ENCODE peak calls at places on chromosomes 6 and 20, in six cellular contexts. K is GM20000; U is uterus; M is CD8-positive, alpha-beta T cell; Y is upper lobe of left lung; V is Peyer's patch. F is an unnamed sample.

GRCh38 chr20:50335105-50335504 is 144.5 kb downstream of the CEBPB start:
- DNase-seq in K (peak), U (no peak), M (no peak), Y (peak), V (no peak), F (no peak)

GRCh38 chr6:126721581-126722145 is 381.7 kb downstream of the CENPW start:
- DNase-seq in K (no peak), U (no peak), M (no peak), Y (no peak), V (no peak), F (no peak)

GRCh38 chr20:13661070-13661687 is 22.4 kb upstream of the TASP1 start:
- DNase-seq in K (no peak), U (peak), M (no peak), Y (no peak), V (no peak), F (no peak)

GRCh38 chr6:137840252-137840651 is 26.8 kb upstream of the TNFAIP3 start:
- DNase-seq in K (no peak), U (no peak), M (no peak), Y (no peak), V (no peak), F (no peak)

GRCh38 chr20:9392892-9393857 is 121.2 kb upstream of the LAMP5 start:
- DNase-seq in K (peak), U (peak), M (no peak), Y (peak), V (no peak), F (no peak)

GRCh38 chr6:10453596-10453995 is 38.7 kb upstream of the TFAP2A start:
- DNase-seq in K (no peak), U (no peak), M (no peak), Y (no peak), V (no peak), F (no peak)

GRCh38 chr6:79157961-79158644 is 76.4 kb downstream of the HMGN3 start:
- DNase-seq in K (no peak), U (no peak), M (no peak), Y (no peak), V (no peak), F (no peak)

GRCh38 chr6:149884215-149884614 is 13.7 kb downstream of the RAET1E start:
- DNase-seq in K (no peak), U (no peak), M (no peak), Y (peak), V (no peak), F (no peak)

GRCh38 chr20:47326718-47327137 is 29.8 kb downstream of the ZMYND8 start:
- DNase-seq in K (no peak), U (no peak), M (no peak), Y (no peak), V (no peak), F (no peak)

GRCh38 chr20:10282930-10283556 is 64.4 kb downstream of the SNAP25 start:
- DNase-seq in K (no peak), U (no peak), M (no peak), Y (no peak), V (no peak), F (no peak)

GRCh38 chr6:157966990-157967389 is 14.7 kb upstream of the SYNJ2 start:
- DNase-seq in K (no peak), U (no peak), M (no peak), Y (no peak), V (no peak), F (no peak)

GRCh38 chr6:163164175-163164900 is 250.2 kb upstream of the QKI start:
- DNase-seq in K (no peak), U (no peak), M (no peak), Y (no peak), V (no peak), F (no peak)

GRCh38 chr6:2952557-2953095 is 18.7 kb downstream of the SERPINB6 start:
- DNase-seq in K (peak), U (peak), M (peak), Y (peak), V (peak), F (peak)

GRCh38 chr6:56101141-56101553 is 146.2 kb downstream of the COL21A1 start:
- DNase-seq in K (no peak), U (no peak), M (no peak), Y (peak), V (no peak), F (no peak)

GRCh38 chr20:59598625-59599310 is 5.6 kb upstream of the PHACTR3 start:
- DNase-seq in K (peak), U (no peak), M (no peak), Y (peak), V (no peak), F (no peak)

GRCh38 chr6:81237226-81237625 is 515.3 kb downstream of the TENT5A start:
- DNase-seq in K (no peak), U (no peak), M (no peak), Y (no peak), V (no peak), F (no peak)

GRCh38 chr6:24856246-24856599 is 57.5 kb upstream of the ARMH2 start:
- DNase-seq in K (no peak), U (no peak), M (no peak), Y (no peak), V (no peak), F (no peak)

GRCh38 chr6:26155066-26155925 is 68.1 kb downstream of the HFE start:
- DNase-seq in K (no peak), U (peak), M (no peak), Y (peak), V (peak), F (no peak)

GRCh38 chr20:38217791-38218565 is 42.6 kb downstream of the KIAA1755 start:
- DNase-seq in K (no peak), U (peak), M (no peak), Y (no peak), V (no peak), F (no peak)

GRCh38 chr6:78947529-78947928 is 80.2 kb downstream of the IRAK1BP1 start:
- DNase-seq in K (no peak), U (no peak), M (no peak), Y (no peak), V (no peak), F (no peak)

DNA sequence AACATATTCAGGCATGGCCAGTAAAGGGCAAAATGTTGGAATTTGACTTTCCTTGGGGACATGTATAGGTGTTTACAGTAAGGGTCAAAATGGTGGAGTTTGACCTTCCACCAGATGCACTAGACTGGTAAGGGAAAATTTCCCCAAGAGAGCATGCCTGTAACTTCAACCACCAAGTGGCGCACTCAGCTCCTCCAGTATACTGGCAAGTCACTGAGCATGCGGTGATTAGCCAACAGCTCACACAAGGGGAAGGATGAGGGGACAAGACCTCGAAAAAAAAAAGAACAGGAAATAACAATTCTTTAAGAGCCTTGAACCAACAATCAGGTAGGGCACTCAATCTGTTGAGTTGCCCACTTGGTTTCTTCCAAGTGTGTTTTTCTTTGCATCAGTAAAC is 140.9 kb downstream of the EYS start:
- DNase-seq in K (no peak), U (no peak), M (no peak), Y (no peak), V (no peak), F (no peak)
- TF ChIP-seq CTCF in K (no peak), U (no peak), M (no peak), Y (no peak), V (no peak), F (no peak)

GRCh38 chr20:48728042-48728837 is 99.6 kb downstream of the PREX1 start:
- DNase-seq in K (no peak), U (no peak), M (no peak), Y (no peak), V (no peak), F (no peak)
- TF ChIP-seq CTCF in K (no peak), U (no peak), M (no peak), Y (no peak), V (no peak), F (no peak)

DNA sequence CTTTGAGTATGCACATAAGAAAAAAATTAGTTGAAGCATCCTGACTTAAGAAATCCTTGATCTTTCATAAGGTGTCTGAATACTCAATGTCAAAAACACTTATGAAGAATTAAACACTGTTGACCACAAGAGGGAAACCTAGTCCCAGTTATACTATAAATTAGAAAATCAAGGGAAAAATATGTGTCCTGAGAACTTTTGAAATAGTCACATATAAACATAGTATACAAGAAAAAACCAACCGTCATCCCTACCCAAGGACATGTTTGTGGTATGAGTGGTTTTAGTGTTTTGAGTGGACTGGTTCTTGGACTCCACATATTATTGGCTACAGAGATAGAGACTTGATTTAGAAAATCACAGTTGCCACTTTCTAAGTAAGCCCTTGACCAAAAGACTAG is 7.6 kb upstream of the HLA-DRA start:
- DNase-seq in K (peak), U (no peak), M (no peak), Y (no peak), V (no peak), F (no peak)
- TF ChIP-seq CTCF in K (peak), U (no peak), M (peak), Y (peak), V (peak), F (peak)

GRCh38 chr20:40706977-40707582 is 18.0 kb upstream of the MAFB start:
- DNase-seq in K (no peak), U (no peak), M (no peak), Y (peak), V (no peak), F (no peak)
- TF ChIP-seq CTCF in K (no peak), U (no peak), M (no peak), Y (peak), V (no peak), F (no peak)

GRCh38 chr6:166454692-166455515 is 72.2 kb upstream of the MPC1 start:
- DNase-seq in K (no peak), U (no peak), M (no peak), Y (no peak), V (no peak), F (no peak)

GRCh38 chr6:166449641-166450040 is 66.9 kb upstream of the MPC1 start:
- DNase-seq in K (no peak), U (no peak), M (no peak), Y (peak), V (no peak), F (no peak)

GRCh38 chr6:166450167-166450873 is 67.6 kb upstream of the MPC1 start:
- DNase-seq in K (no peak), U (no peak), M (no peak), Y (peak), V (no peak), F (no peak)

GRCh38 chr6:166456360-166457156 is 73.8 kb upstream of the MPC1 start:
- DNase-seq in K (peak), U (peak), M (no peak), Y (peak), V (peak), F (no peak)

DNA sequence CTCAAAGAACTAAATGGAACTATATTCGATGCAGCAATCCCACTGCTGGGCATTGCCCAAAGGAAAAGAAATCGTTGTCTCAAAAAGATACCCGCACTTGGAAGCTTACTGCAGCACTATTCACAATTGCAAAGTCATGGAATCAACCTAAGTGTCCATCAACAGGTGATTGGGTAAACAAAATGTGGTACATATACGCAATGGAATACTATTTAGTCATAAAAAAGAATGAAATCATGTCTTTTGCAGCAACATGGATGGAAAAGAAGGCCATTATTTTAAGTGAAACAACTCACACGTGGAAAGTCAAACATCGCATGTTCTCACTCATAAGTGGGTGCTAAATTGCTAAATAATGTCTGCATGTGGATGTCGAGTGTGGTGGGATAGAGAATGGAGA is 70.9 kb upstream of the MPC1 start:
- DNase-seq in K (no peak), U (no peak), M (no peak), Y (no peak), V (no peak), F (no peak)
- TF ChIP-seq CTCF in K (no peak), U (no peak), M (no peak), Y (no peak), V (no peak), F (no peak)

F was measured in activated B cell treated with CpG ODN at 0.5 μM for 24 hours.